ENCODE peak calls at places on chromosomes 13 and 19, in ten cellular contexts. U, Q, A, J, L, E, D, Z, K and N are unnamed samples.

GRCh38 chr19:948842-949496 is 23.1 kb downstream of the ARID3A start:
- DNase-seq in K (no peak), J (peak; percentile 85), Q (no peak), A (no peak), L (no peak), Z (no peak), E (no peak), U (no peak), D (no peak), N (no peak)

GRCh38 chr19:40239415-40240226 is 13.1 kb upstream of the CCNP start:
- DNase-seq in L (no peak), Z (no peak), E (no peak), U (no peak), D (no peak), K (no peak), Q (no peak), J (no peak), A (no peak), N (no peak)

GRCh38 chr13:110023729-110024645 is 237.6 kb upstream of the IRS2 start:
- DNase-seq in U (no peak), E (no peak), Z (no peak), D (peak; percentile 21), L (no peak), K (no peak), Q (peak; percentile 69), J (no peak), A (no peak), N (peak; percentile 71)

GRCh38 chr13:76865109-76865508 is 21.1 kb downstream of the KCTD12 start:
- DNase-seq in E (no peak), L (no peak), D (no peak), Q (no peak), A (no peak), U (no peak), Z (no peak), K (no peak), J (no peak), N (no peak)

GRCh38 chr13:29758591-29759114 is 91.8 kb downstream of the UBL3 start:
- DNase-seq in A (no peak), U (peak; percentile 69), L (peak; percentile 69), D (no peak), Q (no peak), J (peak; percentile 61), Z (no peak), K (no peak), E (no peak), N (no peak)

GRCh38 chr13:90154311-90154960 is 1193.1 kb upstream of the MIR17HG start:
- DNase-seq in L (no peak), Z (no peak), Q (no peak), A (no peak), K (no peak), J (no peak), U (no peak), E (no peak), D (no peak), N (no peak)

GRCh38 chr13:98173431-98173921 is 3.6 kb downstream of the RNF113B start:
- DNase-seq in Z (no peak), D (peak; percentile 48), U (no peak), L (no peak), K (no peak), E (peak; percentile 45), Q (peak; percentile 44), J (no peak), A (no peak), N (no peak)

GRCh38 chr19:45881909-45882528 is 3.9 kb downstream of the IRF2BP1 start:
- DNase-seq in Q (no peak), D (no peak), U (no peak), L (peak; percentile 45), A (no peak), J (no peak), Z (no peak), K (peak; percentile 53), E (no peak), N (no peak)

GRCh38 chr13:74129500-74130144 is 4.6 kb downstream of the KLF12 start:
- DNase-seq in L (no peak), U (no peak), Z (peak; percentile 55), E (no peak), K (no peak), A (no peak), Q (no peak), D (no peak), J (no peak), N (no peak)

GRCh38 chr19:4338441-4339350 is at the start of gene STAP2:
- DNase-seq in K (no peak), L (peak; percentile 42), Z (no peak), U (peak; percentile 53), Q (no peak), A (peak; percentile 79), D (no peak), E (no peak), J (no peak), N (peak; percentile 21)

GRCh38 chr13:98785968-98786367 is 33.5 kb upstream of the SLC15A1 start:
- DNase-seq in L (no peak), J (no peak), Z (no peak), A (no peak), D (no peak), Q (no peak), K (no peak), E (no peak), U (no peak), N (no peak)

GRCh38 chr19:14337510-14337909 is 43.7 kb upstream of the ADGRE5 start:
- DNase-seq in Z (no peak), D (no peak), J (no peak), K (no peak), L (no peak), Q (no peak), A (no peak), U (no peak), E (no peak), N (no peak)